ENCODE peak calls at places on chromosome 1, in four cellular contexts. O is stimulated activated effector memory CD8-positive, alpha-beta T cell treated with anti-CD3 and anti-CD28 coated beads, Interleukin-12 subunit alpha, Interleukin-12 subunit beta, amount 100 ng/mL, for 72 hours; M is stimulated activated CD8-positive, alpha-beta memory T cell treated with anti-CD3 and anti-CD28 coated beads, Interleukin-12 subunit alpha, Interleukin-12 subunit beta, amount 100 ng/mL, for 1 hour; Y is GM03348. F is an unnamed sample.

GRCh38 chr1:17215545-17215890 is 10.6 kb downstream of the PADI1 start:
- DNase-seq in O (no peak), M (no peak), Y (peak), F (peak)

GRCh38 chr1:1305300-1306069 is 2.2 kb downstream of the ACAP3 start:
- DNase-seq in O (peak), M (peak), Y (peak), F (peak)

GRCh38 chr1:19643113-19643512 is 998 bp upstream of the NBL1 start:
- DNase-seq in O (no peak), M (no peak), Y (peak), F (no peak)

GRCh38 chr1:15963363-15963967 is 12.4 kb downstream of the ZBTB17 start:
- DNase-seq in O (no peak), M (no peak), Y (no peak), F (no peak)

GRCh38 chr1:162228586-162228985 is 148.1 kb downstream of the SPATA46 start:
- DNase-seq in O (no peak), M (no peak), Y (no peak), F (no peak)

GRCh38 chr1:206505702-206506375 is 1.5 kb upstream of the RASSF5 start:
- DNase-seq in O (peak), M (no peak), Y (peak), F (peak)

GRCh38 chr1:22309572-22309971 is 142.1 kb upstream of the ZBTB40 start:
- DNase-seq in O (no peak), M (no peak), Y (no peak), F (no peak)

GRCh38 chr1:9194024-9194423 is 40.5 kb upstream of the H6PD start:
- DNase-seq in O (no peak), M (no peak), Y (no peak), F (no peak)

GRCh38 chr1:181141431-181141910 is 53.0 kb downstream of the IER5 start:
- DNase-seq in O (peak), M (no peak), Y (peak), F (peak)

GRCh38 chr1:69058454-69058853 is 509.3 kb upstream of the LRRC7 start:
- DNase-seq in O (no peak), M (no peak), Y (no peak), F (no peak)

GRCh38 chr1:45123358-45123757 is 83.0 kb downstream of the ZSWIM5 start:
- DNase-seq in O (no peak), M (no peak), Y (no peak), F (no peak)

GRCh38 chr1:155026588-155026987 is 7.0 kb downstream of the DCST2 start:
- DNase-seq in O (no peak), M (no peak), Y (no peak), F (no peak)

GRCh38 chr1:59994302-59995198 is 68.0 kb upstream of the CYP2J2 start:
- DNase-seq in O (no peak), M (no peak), Y (peak), F (no peak)

GRCh38 chr1:189970331-189971230 is 507.1 kb downstream of the BRINP3 start:
- DNase-seq in O (no peak), M (no peak), Y (no peak), F (no peak)

GRCh38 chr1:109828756-109829505 is 65.2 kb upstream of the EPS8L3 start:
- DNase-seq in O (peak), M (no peak), Y (peak), F (no peak)

GRCh38 chr1:243508303-243508713 is 252.5 kb downstream of the SDCCAG8 start:
- DNase-seq in O (no peak), M (no peak), Y (no peak), F (no peak)

GRCh38 chr1:109482796-109483638 is 688 bp upstream of the ATXN7L2 start:
- DNase-seq in O (no peak), M (peak), Y (peak), F (no peak)

GRCh38 chr1:195568389-195568788 is 1039.9 kb downstream of the KCNT2 start:
- DNase-seq in O (no peak), M (no peak), Y (no peak), F (no peak)

GRCh38 chr1:157050836-157051235 is 5.3 kb upstream of the ARHGEF11 start:
- DNase-seq in O (no peak), M (no peak), Y (no peak), F (no peak)

GRCh38 chr1:178645157-178645825 is 79.8 kb upstream of the RALGPS2 start:
- DNase-seq in O (no peak), M (no peak), Y (no peak), F (no peak)

GRCh38 chr1:3629561-3630160 is 4.8 kb downstream of the TPRG1L start:
- DNase-seq in O (no peak), M (no peak), Y (no peak), F (no peak)

GRCh38 chr1:55064071-55064581 is 24.8 kb downstream of the PCSK9 start:
- DNase-seq in O (no peak), M (no peak), Y (no peak), F (no peak)

GRCh38 chr1:44423706-44424546 is 18.9 kb downstream of the RNF220 start:
- DNase-seq in O (no peak), M (no peak), Y (peak), F (no peak)

GRCh38 chr1:9004731-9005708 is 21.2 kb downstream of the SLC2A7 start:
- DNase-seq in O (peak), M (peak), Y (peak), F (peak)

F was measured in hepatic stellate cell.